ENCODE peak calls at places on chromosomes 12 and 14, in four cellular contexts. One of them, this sample, is unnamed.

GRCh38 chr14:99133563-99134332 is 138.2 kb downstream of the BCL11B start:
- DNase-seq in thoracic aorta: no peak
- DNase-seq in naive thymus-derived CD4-positive, alpha-beta T cell: no peak
- DNase-seq in HepG2: no peak
- DNase-seq in this sample: no peak

GRCh38 chr12:65879878-65880277 is 55.6 kb downstream of the HMGA2 start:
- DNase-seq in thoracic aorta: no peak
- DNase-seq in HepG2: no peak
- DNase-seq in naive thymus-derived CD4-positive, alpha-beta T cell: no peak
- DNase-seq in this sample: no peak

GRCh38 chr14:101116486-101117130 is 213.1 kb upstream of the RTL1 start:
- DNase-seq in naive thymus-derived CD4-positive, alpha-beta T cell: no peak
- DNase-seq in thoracic aorta: no peak
- DNase-seq in HepG2: no peak
- DNase-seq in this sample: peak; percentile 27

GRCh38 chr14:31263485-31264133 is 56.0 kb upstream of the HECTD1 start:
- DNase-seq in thoracic aorta: peak; percentile 43
- DNase-seq in HepG2: peak; percentile 91
- DNase-seq in naive thymus-derived CD4-positive, alpha-beta T cell: no peak
- DNase-seq in this sample: peak; percentile 89

GRCh38 chr14:101022121-101022520 is 118.6 kb upstream of the RTL1 start:
- DNase-seq in thoracic aorta: no peak
- DNase-seq in HepG2: no peak
- DNase-seq in naive thymus-derived CD4-positive, alpha-beta T cell: no peak
- DNase-seq in this sample: no peak

GRCh38 chr12:111057726-111058125 is 137.3 kb upstream of the MYL2 start:
- DNase-seq in naive thymus-derived CD4-positive, alpha-beta T cell: no peak
- DNase-seq in HepG2: no peak
- DNase-seq in thoracic aorta: no peak
- DNase-seq in this sample: no peak

GRCh38 chr14:85222344-85222743 is 307.6 kb upstream of the FLRT2 start:
- DNase-seq in naive thymus-derived CD4-positive, alpha-beta T cell: no peak
- DNase-seq in thoracic aorta: no peak
- DNase-seq in HepG2: no peak
- DNase-seq in this sample: no peak

GRCh38 chr12:32777776-32778175 is 22.1 kb upstream of the YARS2 start:
- DNase-seq in thoracic aorta: no peak
- DNase-seq in HepG2: no peak
- DNase-seq in naive thymus-derived CD4-positive, alpha-beta T cell: no peak
- DNase-seq in this sample: no peak

GRCh38 chr14:85487215-85487614 is 42.7 kb upstream of the FLRT2 start:
- DNase-seq in naive thymus-derived CD4-positive, alpha-beta T cell: no peak
- DNase-seq in HepG2: no peak
- DNase-seq in thoracic aorta: peak; percentile 2
- DNase-seq in this sample: no peak

DNA sequence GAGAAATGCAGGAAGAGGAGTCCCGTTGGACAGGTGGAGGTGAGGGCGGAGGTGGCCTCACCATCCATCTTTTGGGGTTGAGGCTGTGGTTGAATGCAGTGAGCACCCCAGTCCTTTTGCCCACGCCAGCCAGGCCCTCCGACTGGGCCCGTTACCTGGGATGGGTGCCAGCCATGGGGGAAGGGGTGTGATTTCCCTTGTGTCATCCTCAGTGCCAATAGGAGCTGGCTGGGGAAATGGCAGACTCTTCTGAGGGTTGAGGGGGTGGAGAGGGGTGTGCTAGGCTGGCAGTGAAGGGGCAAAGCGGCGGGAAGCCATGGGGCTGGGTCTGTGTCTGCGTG is 9.6 kb downstream of the KCNH3 start:
- DNase-seq in naive thymus-derived CD4-positive, alpha-beta T cell: no peak
- DNase-seq in HepG2: no peak
- DNase-seq in thoracic aorta: no peak
- DNase-seq in this sample: no peak
- H3K4me3 ChIP-seq in naive thymus-derived CD4-positive, alpha-beta T cell: peak overlapping the region; percentile 14
- H3K4me3 ChIP-seq in HepG2: no peak overlapping the region
- H3K4me3 ChIP-seq in thoracic aorta: peak overlapping the region; percentile 68
- H3K4me3 ChIP-seq in this sample: peak overlapping the region; percentile 62

GRCh38 chr12:81208193-81208946 is 130.5 kb downstream of the ACSS3 start:
- DNase-seq in naive thymus-derived CD4-positive, alpha-beta T cell: no peak
- DNase-seq in HepG2: peak; percentile 15
- DNase-seq in thoracic aorta: no peak
- DNase-seq in this sample: no peak
- H3K27ac ChIP-seq in naive thymus-derived CD4-positive, alpha-beta T cell: no peak overlapping the region
- H3K27ac ChIP-seq in HepG2: no peak overlapping the region
- H3K27ac ChIP-seq in thoracic aorta: no peak overlapping the region
- H3K27ac ChIP-seq in this sample: no peak overlapping the region

GRCh38 chr12:124576061-124576650 is 8.7 kb upstream of the NCOR2 start:
- DNase-seq in HepG2: no peak
- DNase-seq in naive thymus-derived CD4-positive, alpha-beta T cell: no peak
- DNase-seq in thoracic aorta: no peak
- DNase-seq in this sample: no peak
- H3K4me3 ChIP-seq in HepG2: no peak overlapping the region
- H3K4me3 ChIP-seq in naive thymus-derived CD4-positive, alpha-beta T cell: no peak overlapping the region
- H3K4me3 ChIP-seq in thoracic aorta: no peak overlapping the region
- H3K4me3 ChIP-seq in this sample: no peak overlapping the region

DNA sequence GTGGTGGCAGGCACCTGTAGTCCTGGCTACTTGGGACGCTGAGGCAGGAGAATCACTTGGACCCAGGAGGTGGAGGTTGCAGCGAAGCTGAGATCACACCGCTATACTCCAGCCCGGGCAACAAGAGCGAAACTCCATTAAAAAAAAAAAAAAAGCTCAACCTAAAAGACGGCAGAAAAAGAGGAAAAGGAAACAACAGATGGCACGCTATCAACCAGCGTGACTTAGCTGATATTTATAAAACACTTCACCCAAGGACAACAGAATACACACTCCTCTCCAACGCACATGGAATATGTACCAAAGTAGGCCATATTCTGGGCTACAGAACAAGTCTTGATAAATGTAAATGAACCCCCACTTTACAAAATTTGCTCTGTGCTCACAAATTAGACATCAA is 34.0 kb upstream of the CLMN start:
- DNase-seq in HepG2: no peak
- DNase-seq in naive thymus-derived CD4-positive, alpha-beta T cell: no peak
- DNase-seq in thoracic aorta: no peak
- DNase-seq in this sample: no peak
- H3K27ac ChIP-seq in HepG2: no peak overlapping the region
- H3K27ac ChIP-seq in naive thymus-derived CD4-positive, alpha-beta T cell: no peak overlapping the region
- H3K27ac ChIP-seq in thoracic aorta: no peak overlapping the region
- H3K27ac ChIP-seq in this sample: no peak overlapping the region

GRCh38 chr12:115012861-115013667 is 329.1 kb upstream of the TBX3 start:
- DNase-seq in thoracic aorta: no peak
- DNase-seq in HepG2: no peak
- DNase-seq in naive thymus-derived CD4-positive, alpha-beta T cell: no peak
- DNase-seq in this sample: no peak
- H3K4me3 ChIP-seq in thoracic aorta: no peak overlapping the region
- H3K4me3 ChIP-seq in HepG2: no peak overlapping the region
- H3K4me3 ChIP-seq in naive thymus-derived CD4-positive, alpha-beta T cell: no peak overlapping the region
- H3K4me3 ChIP-seq in this sample: no peak overlapping the region

GRCh38 chr12:108235231-108235959 is 103.7 kb downstream of the CMKLR1 start:
- DNase-seq in naive thymus-derived CD4-positive, alpha-beta T cell: no peak
- DNase-seq in thoracic aorta: no peak
- DNase-seq in HepG2: no peak
- DNase-seq in this sample: no peak
- H3K27ac ChIP-seq in naive thymus-derived CD4-positive, alpha-beta T cell: no peak overlapping the region
- H3K27ac ChIP-seq in thoracic aorta: no peak overlapping the region
- H3K27ac ChIP-seq in HepG2: no peak overlapping the region
- H3K27ac ChIP-seq in this sample: no peak overlapping the region

GRCh38 chr14:77800814-77801213 is 905 bp downstream of the ADCK1 start:
- DNase-seq in thoracic aorta: no peak
- DNase-seq in naive thymus-derived CD4-positive, alpha-beta T cell: no peak
- DNase-seq in HepG2: no peak
- DNase-seq in this sample: no peak
- H3K4me3 ChIP-seq in thoracic aorta: peak overlapping the region; percentile 91
- H3K4me3 ChIP-seq in naive thymus-derived CD4-positive, alpha-beta T cell: peak overlapping the region; percentile 71
- H3K4me3 ChIP-seq in HepG2: peak overlapping the region; percentile 84
- H3K4me3 ChIP-seq in this sample: peak overlapping the region; percentile 91

GRCh38 chr12:18467636-18468520 is 206.6 kb downstream of the PIK3C2G start:
- DNase-seq in naive thymus-derived CD4-positive, alpha-beta T cell: no peak
- DNase-seq in thoracic aorta: no peak
- DNase-seq in HepG2: no peak
- DNase-seq in this sample: no peak
- H3K27ac ChIP-seq in naive thymus-derived CD4-positive, alpha-beta T cell: no peak overlapping the region
- H3K27ac ChIP-seq in thoracic aorta: no peak overlapping the region
- H3K27ac ChIP-seq in HepG2: no peak overlapping the region
- H3K27ac ChIP-seq in this sample: no peak overlapping the region

DNA sequence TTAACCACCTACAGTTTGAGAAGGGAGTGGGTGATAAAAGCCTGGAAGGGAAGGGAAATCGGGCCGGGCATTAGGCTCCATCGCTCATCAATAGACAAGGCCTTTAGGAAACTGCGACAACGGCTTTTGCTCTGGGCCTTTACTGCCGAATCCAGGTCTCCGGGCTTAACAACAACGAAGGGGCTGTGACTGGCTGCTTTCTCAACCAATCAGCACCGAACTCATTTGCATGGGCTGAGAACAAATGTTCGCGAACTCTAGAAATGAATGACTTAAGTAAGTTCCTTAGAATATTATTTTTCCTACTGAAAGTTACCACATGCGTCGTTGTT is 263 bp upstream of the RNU7-1 start:
- DNase-seq in naive thymus-derived CD4-positive, alpha-beta T cell: peak; percentile 93
- DNase-seq in HepG2: peak; percentile 88
- DNase-seq in thoracic aorta: peak; percentile 76
- DNase-seq in this sample: peak; percentile 61
- H3K4me3 ChIP-seq in naive thymus-derived CD4-positive, alpha-beta T cell: peak overlapping the region; percentile 94
- H3K4me3 ChIP-seq in HepG2: peak overlapping the region; percentile 79
- H3K4me3 ChIP-seq in thoracic aorta: peak overlapping the region; percentile 77
- H3K4me3 ChIP-seq in this sample: peak overlapping the region; percentile 80

GRCh38 chr12:12445165-12445881 is 88.4 kb downstream of the BORCS5 start:
- DNase-seq in HepG2: no peak
- DNase-seq in naive thymus-derived CD4-positive, alpha-beta T cell: no peak
- DNase-seq in thoracic aorta: no peak
- DNase-seq in this sample: no peak
- H3K27ac ChIP-seq in HepG2: peak overlapping the region; percentile 29
- H3K27ac ChIP-seq in naive thymus-derived CD4-positive, alpha-beta T cell: no peak overlapping the region
- H3K27ac ChIP-seq in thoracic aorta: peak overlapping the region; percentile 82
- H3K27ac ChIP-seq in this sample: peak overlapping the region; percentile 31